ENCODE peak calls at places on chromosomes 13 and 19, in five cellular contexts. H, L, O, G and P are unnamed samples.
A peak's percentile ranks its signal among the peaks of the same experiment; 100 is the strongest.

GRCh38 chr13:51000058-51000457 is 90.5 kb downstream of the RNASEH2B start:
- DNase-seq in H (no peak), L (no peak), O (no peak), G (no peak), P (no peak)

GRCh38 chr13:79673993-79674377 is 193.0 kb downstream of the NDFIP2 start:
- DNase-seq in H (no peak), L (no peak), O (no peak), G (no peak), P (no peak)

GRCh38 chr19:4130635-4131438 is 6.9 kb upstream of the MAP2K2 start:
- DNase-seq in H (peak; percentile 90), L (no peak), O (peak; percentile 67), G (peak; percentile 39), P (no peak)

GRCh38 chr13:51534075-51534817 is 50.0 kb upstream of the WDFY2 start:
- DNase-seq in H (peak; percentile 52), L (no peak), O (no peak), G (peak; percentile 32), P (no peak)

GRCh38 chr19:11020423-11020822 is 59.6 kb downstream of the SMARCA4 start:
- DNase-seq in H (no peak), L (no peak), O (no peak), G (no peak), P (no peak)

GRCh38 chr13:51729853-51730553 is 74.0 kb downstream of the DHRS12 start:
- DNase-seq in H (peak; percentile 93), L (no peak), O (no peak), G (peak; percentile 19), P (peak; percentile 80)

GRCh38 chr19:5308471-5309437 is 31.9 kb downstream of the PTPRS start:
- DNase-seq in H (peak; percentile 79), L (no peak), O (no peak), G (peak; percentile 62), P (peak; percentile 76)

GRCh38 chr13:89784161-89784809 is 1563.2 kb upstream of the MIR17HG start:
- DNase-seq in H (no peak), L (no peak), O (no peak), G (no peak), P (peak; percentile 59)

GRCh38 chr19:48354332-48354992 is 9.3 kb downstream of the TMEM143 start:
- DNase-seq in H (no peak), L (no peak), O (peak; percentile 96), G (no peak), P (no peak)

GRCh38 chr19:46287585-46287984 is 9.3 kb upstream of the HIF3A start:
- DNase-seq in H (peak; percentile 58), L (no peak), O (no peak), G (no peak), P (no peak)

GRCh38 chr13:32267836-32268439 is 47.2 kb downstream of the ZAR1L start:
- DNase-seq in H (no peak), L (no peak), O (peak; percentile 77), G (peak; percentile 61), P (no peak)

DNA sequence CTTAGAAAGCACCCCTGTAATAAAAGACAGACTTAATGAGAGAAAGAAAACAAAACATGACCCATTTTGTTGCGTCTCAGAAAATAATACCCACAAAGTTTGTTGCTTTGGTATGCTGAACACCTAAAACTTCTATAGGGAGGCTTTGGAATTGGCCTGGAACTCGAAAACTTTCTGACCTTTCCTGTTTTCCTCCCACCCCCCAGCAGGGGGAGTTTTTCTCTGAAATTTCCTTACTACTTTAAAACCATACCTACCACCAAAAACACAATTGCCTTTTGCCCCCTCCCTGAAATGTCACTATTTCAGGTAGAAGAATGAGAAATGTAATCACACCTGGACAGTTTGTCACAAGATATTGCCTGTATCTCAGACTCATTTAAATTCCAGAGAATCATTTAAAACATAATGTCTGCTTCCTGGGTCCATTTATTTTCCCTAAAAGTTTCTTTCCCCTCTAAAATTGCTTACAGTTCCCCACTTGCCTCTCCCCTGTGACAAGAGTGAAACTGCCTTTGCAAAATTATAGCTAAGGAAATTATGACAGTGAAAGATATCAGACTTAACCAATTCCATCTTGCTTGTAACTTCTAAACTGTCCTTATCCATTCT is 2700.2 kb downstream of the PCDH9 start:
- DNase-seq in H (peak; percentile 48), L (no peak), O (no peak), G (no peak), P (no peak)
- TF ChIP-seq CTCF in H (peak; percentile 68), L (peak; percentile 40), O (peak; percentile 53), G (peak; percentile 34), P (peak; percentile 22)

GRCh38 chr13:45314822-45315221 is 26.2 kb downstream of the TPT1 start:
- DNase-seq in H (no peak), L (no peak), O (no peak), G (no peak), P (no peak)

GRCh38 chr13:45315520-45316167 is 25.3 kb downstream of the TPT1 start:
- DNase-seq in H (no peak), L (no peak), O (no peak), G (no peak), P (no peak)

GRCh38 chr13:45305079-45305478 is 35.9 kb downstream of the TPT1 start:
- DNase-seq in H (no peak), L (no peak), O (no peak), G (no peak), P (no peak)

GRCh38 chr13:45306966-45307365 is 34.0 kb downstream of the TPT1 start:
- DNase-seq in H (no peak), L (no peak), O (no peak), G (no peak), P (no peak)

GRCh38 chr13:45310341-45311138 is 30.4 kb downstream of the TPT1 start:
- DNase-seq in H (no peak), L (no peak), O (no peak), G (no peak), P (no peak)
- H3K4me3 ChIP-seq in H (no peak overlapping the region), L (peak overlapping the region; percentile 32), O (peak overlapping the region; percentile 53), G (peak overlapping the region; percentile 52), P (peak overlapping the region; percentile 52)

GRCh38 chr13:46106839-46107371 is 2.1 kb upstream of the CPB2 start:
- DNase-seq in H (no peak), L (no peak), O (no peak), G (no peak), P (no peak)
- TF ChIP-seq CTCF in H (no peak), L (no peak), O (no peak), G (no peak), P (no peak)

DNA sequence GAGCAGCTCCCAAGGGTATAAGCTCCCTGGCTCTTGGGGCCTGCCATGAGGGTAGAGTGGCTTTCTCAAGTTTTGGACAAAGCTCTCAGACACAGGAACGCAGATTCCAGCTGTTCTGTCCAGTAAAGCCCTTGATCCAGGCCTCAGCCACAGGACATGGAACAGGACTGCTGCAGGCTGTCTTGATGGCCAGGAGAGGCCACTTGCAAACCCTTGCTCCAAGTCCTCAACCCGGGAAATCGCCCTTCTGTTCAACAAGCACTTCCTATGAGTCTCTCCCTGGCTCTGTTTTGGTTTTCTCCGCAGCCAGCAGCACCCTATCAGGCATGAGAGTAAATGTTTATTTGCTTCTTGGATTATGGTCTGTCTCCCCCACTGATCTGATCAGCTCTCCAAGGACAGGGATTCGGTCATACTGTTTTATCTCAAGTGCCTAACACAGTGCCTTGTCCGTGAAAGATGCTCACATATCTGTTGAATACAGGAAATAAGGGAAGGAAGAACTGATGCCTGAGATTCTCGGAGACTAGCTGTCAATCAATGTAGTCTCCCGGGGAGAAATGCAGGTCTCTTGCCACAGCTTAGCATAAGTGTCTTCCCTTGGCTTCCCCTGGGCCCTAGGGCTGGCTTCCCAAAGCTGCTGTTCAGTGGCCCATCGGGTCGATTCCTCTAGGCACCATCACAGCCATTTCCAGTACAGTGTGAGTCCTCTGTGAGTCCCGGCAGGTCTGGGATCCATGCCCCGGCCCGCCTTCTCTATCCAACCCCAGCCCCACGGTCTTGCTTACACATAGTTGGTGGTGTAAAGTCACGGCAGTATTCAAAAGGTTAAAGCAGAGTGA is 90.8 kb downstream of the TSHZ3 start:
- DNase-seq in H (no peak), L (no peak), O (no peak), G (no peak), P (peak; percentile 33)
- H3K4me3 ChIP-seq in H (no peak overlapping the region), L (no peak overlapping the region), O (no peak overlapping the region), G (no peak overlapping the region), P (no peak overlapping the region)

GRCh38 chr13:111068009-111068350 is 47.1 kb upstream of the ARHGEF7 start:
- DNase-seq in H (no peak), L (no peak), O (no peak), G (no peak), P (no peak)
- TF ChIP-seq CTCF in H (no peak), L (no peak), O (peak; percentile 5), G (no peak), P (no peak)